ENCODE peak calls at places on chromosomes 3 and 15, in five cellular contexts. Y is OCI-LY7; K is CD4-positive, CD25-positive, alpha-beta regulatory T cell; S is mesendoderm; M is A549. Z is an unnamed sample.
A peak's percentile ranks its signal among the peaks of the same experiment; 100 is the strongest.

GRCh38 chr15:88657326-88658069 is 18.7 kb downstream of the ISG20 start:
- DNase-seq in K (no peak), Y (no peak), S (peak; percentile 66), M (peak; percentile 78), Z (no peak)

GRCh38 chr15:63196846-63197245 is 7.4 kb downstream of the RAB8B start:
- DNase-seq in M (no peak), S (no peak), K (no peak), Y (no peak), Z (no peak)

GRCh38 chr3:170724599-170724998 is 138.7 kb upstream of the SLC7A14 start:
- DNase-seq in Y (no peak), S (peak; percentile 23), K (no peak), M (no peak), Z (no peak)

GRCh38 chr3:13274874-13275332 is 145.2 kb downstream of the NUP210 start:
- DNase-seq in Y (no peak), K (no peak), M (no peak), S (no peak), Z (peak; percentile 17)

GRCh38 chr15:74108111-74108510 is 22.3 kb upstream of the ISLR2 start:
- DNase-seq in Y (no peak), K (no peak), S (no peak), M (no peak), Z (no peak)

GRCh38 chr15:58247803-58248503 is 109.8 kb downstream of the AQP9 start:
- DNase-seq in S (no peak), Y (no peak), M (no peak), K (no peak), Z (no peak)

GRCh38 chr3:140816804-140817203 is 124.8 kb upstream of the SLC25A36 start:
- DNase-seq in Y (no peak), K (no peak), M (no peak), S (peak; percentile 5), Z (no peak)

GRCh38 chr3:183984749-183985729 is 32.6 kb downstream of the ABCC5 start:
- DNase-seq in Y (no peak), S (peak; percentile 18), M (no peak), K (no peak), Z (no peak)

GRCh38 chr15:63597033-63597790 is at the start of gene FBXL22:
- DNase-seq in S (no peak), Y (no peak), K (no peak), M (no peak), Z (no peak)

GRCh38 chr15:94359716-94360115 is 128.4 kb downstream of the MCTP2 start:
- DNase-seq in M (no peak), K (no peak), S (no peak), Y (no peak), Z (no peak)

GRCh38 chr3:143486611-143487010 is 361.7 kb downstream of the SLC9A9 start:
- DNase-seq in K (no peak), Y (no peak), M (no peak), S (no peak), Z (no peak)

GRCh38 chr3:136664771-136665170 is 87.4 kb downstream of the STAG1 start:
- DNase-seq in M (no peak), Y (no peak), K (no peak), S (no peak), Z (no peak)

GRCh38 chr3:172766718-172767405 is 16.3 kb downstream of the ECT2 start:
- DNase-seq in Y (no peak), K (no peak), S (no peak), M (no peak), Z (no peak)

GRCh38 chr3:71989165-71989564 is 204.2 kb upstream of the PROK2 start:
- DNase-seq in M (peak; percentile 10), Y (no peak), K (no peak), S (peak; percentile 44), Z (no peak)

GRCh38 chr3:186938716-186939115 is 8.4 kb downstream of the ST6GAL1 start:
- DNase-seq in Y (no peak), S (no peak), K (no peak), M (no peak), Z (no peak)

GRCh38 chr3:138943724-138944131 is 3.2 kb downstream of the FOXL2 start:
- DNase-seq in K (no peak), M (no peak), Y (no peak), S (peak; percentile 43), Z (no peak)

GRCh38 chr3:121483290-121483689 is 62.5 kb downstream of the POLQ start:
- DNase-seq in M (no peak), Y (no peak), K (no peak), S (peak; percentile 4), Z (no peak)

GRCh38 chr3:48345946-48346572 is 12.6 kb upstream of the SPINK8 start:
- DNase-seq in M (no peak), K (no peak), S (no peak), Y (no peak), Z (no peak)

GRCh38 chr3:128339491-128340012 is 127.1 kb downstream of the DNAJB8 start:
- DNase-seq in M (no peak), S (no peak), K (no peak), Y (no peak), Z (no peak)

GRCh38 chr3:43755511-43756200 is 64.9 kb downstream of the ABHD5 start:
- DNase-seq in S (no peak), M (no peak), Y (no peak), K (peak; percentile 13), Z (no peak)

GRCh38 chr15:73688455-73688854 is 4.3 kb downstream of the CD276 start:
- DNase-seq in Y (no peak), M (no peak), S (no peak), K (no peak), Z (no peak)

GRCh38 chr3:168620854-168621253 is 525.1 kb upstream of the GOLIM4 start:
- DNase-seq in S (peak; percentile 70), Y (peak; percentile 32), M (peak; percentile 0), K (no peak), Z (no peak)

GRCh38 chr15:87871130-87871737 is 385.3 kb downstream of the NTRK3 start:
- DNase-seq in K (no peak), S (no peak), Y (no peak), M (no peak), Z (no peak)

GRCh38 chr15:63675263-63675662 is 78.1 kb downstream of the FBXL22 start:
- DNase-seq in Y (no peak), K (no peak), M (no peak), S (no peak), Z (no peak)

GRCh38 chr15:70180186-70180875 is 82.6 kb upstream of the TLE3 start:
- DNase-seq in K (no peak), Y (no peak), M (no peak), S (no peak), Z (no peak)

GRCh38 chr15:38226867-38227266 is 25.8 kb upstream of the SPRED1 start:
- DNase-seq in M (peak; percentile 36), K (no peak), Y (no peak), S (no peak), Z (no peak)

GRCh38 chr15:64847016-64847415 is 5.3 kb downstream of the PLEKHO2 start:
- DNase-seq in M (no peak), Y (no peak), S (no peak), K (no peak), Z (no peak)

GRCh38 chr15:64844576-64845140 is 2.9 kb downstream of the PLEKHO2 start:
- DNase-seq in K (no peak), Y (peak; percentile 56), M (no peak), S (no peak), Z (peak; percentile 52)

GRCh38 chr15:64846246-64846645 is 4.5 kb downstream of the PLEKHO2 start:
- DNase-seq in M (no peak), K (no peak), S (no peak), Y (no peak), Z (no peak)

GRCh38 chr15:64845183-64845611 is 3.5 kb downstream of the PLEKHO2 start:
- DNase-seq in Y (peak; percentile 28), M (no peak), K (no peak), S (no peak), Z (no peak)

GRCh38 chr15:64845826-64846225 is 4.1 kb downstream of the PLEKHO2 start:
- DNase-seq in M (no peak), S (no peak), K (no peak), Y (no peak), Z (no peak)
- H3K4me1 ChIP-seq in M (peaks cover 12% of the 10 kb centered on the region), S (peaks cover 24% of the 10 kb centered on the region), K (peaks cover 55% of the 10 kb centered on the region), Y (peaks cover 57% of the 10 kb centered on the region), Z (peaks cover 20% of the 10 kb centered on the region)

GRCh38 chr15:50876260-50876988 is 32.1 kb upstream of the AP4E1 start:
- DNase-seq in Y (no peak), S (no peak), M (no peak), K (no peak), Z (no peak)

GRCh38 chr15:50876989-50877360 is 31.5 kb upstream of the AP4E1 start:
- DNase-seq in Y (peak; percentile 81), M (peak; percentile 91), S (peak; percentile 96), K (peak; percentile 58), Z (peak; percentile 89)

GRCh38 chr15:50871832-50872231 is 36.7 kb upstream of the AP4E1 start:
- DNase-seq in K (no peak), Y (no peak), S (no peak), M (no peak), Z (no peak)

GRCh38 chr15:50873935-50874353 is 34.5 kb upstream of the AP4E1 start:
- DNase-seq in S (peak; percentile 63), Y (no peak), K (no peak), M (no peak), Z (no peak)

DNA sequence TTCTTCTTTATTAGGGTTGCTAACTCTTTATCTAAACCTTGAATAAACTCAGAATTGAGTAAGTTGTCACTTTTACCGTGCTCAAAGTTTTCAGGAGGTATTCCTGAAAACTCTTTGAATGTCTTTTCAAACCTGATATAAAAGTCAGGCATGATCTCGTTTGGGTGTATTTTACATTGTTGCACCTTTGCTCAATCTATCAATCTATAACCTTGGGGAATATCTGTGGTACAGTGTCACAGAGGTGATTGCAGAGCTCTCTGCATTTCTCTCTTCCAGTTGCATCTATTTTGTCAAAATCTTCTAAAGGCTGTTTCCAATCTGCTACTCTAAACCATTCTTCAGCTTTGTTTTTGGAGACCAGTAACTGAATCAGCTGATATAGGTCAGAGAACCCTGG is 35.7 kb upstream of the AP4E1 start:
- DNase-seq in M (no peak), S (no peak), K (no peak), Y (no peak), Z (no peak)
- H3K4me1 ChIP-seq in M (peaks cover 5% of the 10 kb centered on the region), S (no peaks in the 10 kb centered on the region), K (peaks cover 5% of the 10 kb centered on the region), Y (peaks cover 8% of the 10 kb centered on the region), Z (no peaks in the 10 kb centered on the region)

DNA sequence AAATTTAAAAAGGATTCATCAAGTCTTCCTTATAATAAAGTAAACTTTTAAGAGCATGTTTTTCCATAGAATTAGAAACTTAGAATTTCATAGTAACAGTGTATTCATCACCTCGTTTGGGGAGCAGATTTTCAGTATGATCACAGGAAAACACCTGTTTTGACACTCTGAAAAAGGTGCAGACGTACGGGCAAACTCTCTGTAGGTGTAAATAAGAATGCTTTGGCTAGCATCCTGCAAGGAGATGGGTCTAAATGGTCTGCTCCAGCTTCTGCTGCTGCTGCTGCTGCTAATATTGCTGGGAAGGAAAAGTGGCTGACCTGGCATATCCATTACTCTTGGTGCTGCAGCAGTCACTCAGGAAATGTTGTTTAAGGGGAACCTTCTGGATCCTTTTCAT is 66.0 kb downstream of the MBNL1 start:
- DNase-seq in Y (no peak), S (no peak), M (no peak), K (no peak), Z (no peak)
- H3K4me1 ChIP-seq in Y (peaks cover 12% of the 10 kb centered on the region), S (no peaks in the 10 kb centered on the region), M (peaks cover 41% of the 10 kb centered on the region), K (peaks cover 71% of the 10 kb centered on the region), Z (no peaks in the 10 kb centered on the region)

DNA sequence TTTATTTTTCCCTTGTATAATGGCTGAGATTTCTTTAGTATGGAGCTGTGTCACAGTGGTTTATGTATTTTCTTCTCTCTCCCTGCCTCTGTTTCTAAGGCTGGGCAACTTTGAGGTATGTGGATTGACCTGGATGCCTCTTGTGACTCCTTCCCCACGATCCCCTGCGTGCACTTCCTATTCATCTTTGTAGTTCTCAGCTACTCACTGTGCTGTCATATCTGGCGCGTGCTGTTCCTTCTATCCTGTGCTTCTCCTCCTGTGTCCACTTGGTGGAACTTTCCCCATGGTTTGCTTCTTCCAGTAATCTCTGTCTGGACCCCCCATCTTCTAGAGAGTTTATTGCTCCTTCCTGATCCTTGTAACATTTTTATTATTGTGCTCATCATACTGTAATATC is 97.3 kb downstream of the AKAP13 start:
- DNase-seq in M (peak; percentile 40), S (no peak), K (no peak), Y (no peak), Z (no peak)
- H3K4me1 ChIP-seq in M (peaks cover 74% of the 10 kb centered on the region), S (peaks cover 38% of the 10 kb centered on the region), K (peaks cover 40% of the 10 kb centered on the region), Y (peaks cover 99% of the 10 kb centered on the region), Z (peaks cover 14% of the 10 kb centered on the region)

Z was measured in Peyer's patch.